ENCODE peak calls at places on chromosomes 5 and 9, in five cellular contexts. Q, Z, E, V and G are unnamed samples.

GRCh38 chr9:120792898-120793765 is at the start of gene FBXW2:
- DNase-seq in E (peak; percentile 87), Z (peak; percentile 79), Q (peak; percentile 96), V (peak; percentile 65), G (peak; percentile 89)

GRCh38 chr5:65037845-65038815 is 269.4 kb downstream of the CWC27 start:
- DNase-seq in V (no peak), Z (no peak), E (no peak), Q (peak; percentile 75), G (no peak)

GRCh38 chr5:12655675-12656074 is 751.4 kb upstream of the CTNND2 start:
- DNase-seq in Z (no peak), V (no peak), E (no peak), Q (no peak), G (no peak)

GRCh38 chr9:110189001-110189400 is 19.0 kb downstream of the C9orf152 start:
- DNase-seq in Z (no peak), Q (no peak), V (no peak), E (peak; percentile 69), G (peak; percentile 30)

GRCh38 chr9:16625106-16625505 is 245.4 kb downstream of the BNC2 start:
- DNase-seq in V (no peak), Z (no peak), E (no peak), Q (no peak), G (no peak)

GRCh38 chr5:61686491-61687257 is 354.6 kb downstream of the ZSWIM6 start:
- DNase-seq in Z (no peak), Q (no peak), V (no peak), E (no peak), G (no peak)

GRCh38 chr5:55480781-55481180 is 54.0 kb downstream of the PLPP1 start:
- DNase-seq in Q (no peak), V (no peak), Z (peak; percentile 26), E (no peak), G (no peak)

GRCh38 chr9:22446950-22447606 is 454 bp downstream of the DMRTA1 start:
- DNase-seq in E (no peak), Z (peak; percentile 24), V (peak; percentile 17), Q (peak; percentile 78), G (peak; percentile 17)

GRCh38 chr9:105114318-105114717 is 130.1 kb upstream of the SLC44A1 start:
- DNase-seq in Z (no peak), V (no peak), E (no peak), Q (no peak), G (no peak)

GRCh38 chr9:134025606-134026541 is 593 bp downstream of the BRD3OS start:
- DNase-seq in E (peak; percentile 46), V (no peak), Z (peak; percentile 14), Q (peak; percentile 93), G (peak; percentile 46)

GRCh38 chr9:15513335-15513734 is 2.6 kb upstream of the PSIP1 start:
- DNase-seq in Z (no peak), E (no peak), Q (peak; percentile 40), V (no peak), G (no peak)

GRCh38 chr5:66503203-66503789 is 92.9 kb upstream of the MAST4 start:
- DNase-seq in V (no peak), Z (no peak), E (no peak), Q (no peak), G (no peak)